ENCODE peak calls at places on chromosomes 11 and 22, in four cellular contexts. T is HepG2, B is H1, O is GM12878. W is an unnamed sample.

GRCh38 chr11:45657496-45658260 is 7.7 kb downstream of the CHST1 start:
- DNase-seq in T (no peak), B (no peak), O (no peak), W (no peak)

GRCh38 chr11:133809525-133810178 is 35.7 kb downstream of the SPATA19 start:
- DNase-seq in T (no peak), B (no peak), O (no peak), W (peak)

GRCh38 chr22:35808377-35808776 is 90.7 kb downstream of the APOL5 start:
- DNase-seq in T (no peak), B (no peak), O (no peak), W (no peak)

GRCh38 chr11:44266056-44266780 is 43.7 kb downstream of the ALX4 start:
- DNase-seq in T (no peak), B (no peak), O (no peak), W (no peak)

GRCh38 chr11:33445761-33446161 is 188.6 kb downstream of the HIPK3 start:
- DNase-seq in T (peak), B (no peak), O (no peak), W (no peak)

GRCh38 chr11:130209944-130210854 is 50.6 kb downstream of the ST14 start:
- DNase-seq in T (no peak), B (no peak), O (no peak), W (no peak)

GRCh38 chr11:57345555-57346151 is 7.5 kb downstream of the P2RX3 start:
- DNase-seq in T (peak), B (no peak), O (no peak), W (peak)

GRCh38 chr22:36081023-36081431 is 52.4 kb upstream of the RBFOX2 start:
- DNase-seq in T (no peak), B (no peak), O (no peak), W (no peak)

GRCh38 chr11:68890490-68891231 is 13.0 kb downstream of the MRPL21 start:
- DNase-seq in T (no peak), B (no peak), O (no peak), W (no peak)

GRCh38 chr11:127074151-127074761 is 73.7 kb upstream of the KIRREL3 start:
- DNase-seq in T (peak), B (peak), O (peak), W (peak)

GRCh38 chr11:9118277-9118676 is 26.9 kb upstream of the SCUBE2 start:
- DNase-seq in T (no peak), B (no peak), O (no peak), W (no peak)

GRCh38 chr11:100681064-100681502 is 6.0 kb upstream of the ARHGAP42 start:
- DNase-seq in T (peak), B (no peak), O (peak), W (no peak)

GRCh38 chr11:2760196-2760871 is 60.5 kb upstream of the KCNQ1OT1 start:
- DNase-seq in T (no peak), B (no peak), O (no peak), W (no peak)

GRCh38 chr22:20526628-20527355 is 19.4 kb downstream of the MED15 start:
- DNase-seq in T (no peak), B (no peak), O (no peak), W (no peak)

GRCh38 chr11:23973244-23973643 is 523.6 kb upstream of the LUZP2 start:
- DNase-seq in T (no peak), B (no peak), O (no peak), W (no peak)

GRCh38 chr22:35422145-35422544 is 22.2 kb downstream of the MCM5 start:
- DNase-seq in T (no peak), B (no peak), O (no peak), W (no peak)

GRCh38 chr22:20146777-20147176 is 4.1 kb downstream of the CCDC188 start:
- DNase-seq in T (no peak), B (no peak), O (no peak), W (no peak)

GRCh38 chr11:47215366-47215925 is 672 bp downstream of the DDB2 start:
- DNase-seq in T (peak), B (no peak), O (peak), W (no peak)

GRCh38 chr11:17519486-17519885 is 24.7 kb downstream of the USH1C start:
- DNase-seq in T (no peak), B (no peak), O (no peak), W (no peak)

GRCh38 chr11:125315088-125315740 is 150.7 kb downstream of the PKNOX2 start:
- DNase-seq in T (no peak), B (no peak), O (no peak), W (no peak)

DNA sequence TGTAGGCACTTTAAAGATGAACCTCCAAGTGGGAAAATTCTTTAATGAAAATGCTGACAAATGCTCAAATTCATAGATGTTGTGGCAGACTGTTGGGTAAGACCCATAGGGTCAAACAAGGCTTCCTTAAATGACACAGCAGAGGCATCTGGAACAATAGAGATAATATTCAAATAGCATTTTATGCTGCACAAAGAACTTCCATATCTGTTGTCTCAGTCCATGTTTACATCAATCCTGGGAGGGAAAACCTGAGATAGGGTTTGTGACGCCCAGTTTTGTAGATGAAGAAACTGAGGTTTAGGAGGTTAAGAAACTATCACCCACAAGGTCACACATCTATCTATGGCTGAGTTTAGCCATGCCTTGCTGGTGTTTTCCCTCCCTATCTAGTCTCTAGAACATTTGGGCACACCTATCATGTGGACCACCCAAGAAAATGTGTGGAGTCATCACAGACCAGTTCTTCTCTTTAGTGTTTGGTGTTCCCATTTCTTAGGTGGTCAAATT is 106.4 kb downstream of the EHF start:
- DNase-seq in T (no peak), B (no peak), O (no peak), W (no peak)
- TF ChIP-seq YY1 in T (no peak), B (no peak), O (no peak), W (no peak)

DNA sequence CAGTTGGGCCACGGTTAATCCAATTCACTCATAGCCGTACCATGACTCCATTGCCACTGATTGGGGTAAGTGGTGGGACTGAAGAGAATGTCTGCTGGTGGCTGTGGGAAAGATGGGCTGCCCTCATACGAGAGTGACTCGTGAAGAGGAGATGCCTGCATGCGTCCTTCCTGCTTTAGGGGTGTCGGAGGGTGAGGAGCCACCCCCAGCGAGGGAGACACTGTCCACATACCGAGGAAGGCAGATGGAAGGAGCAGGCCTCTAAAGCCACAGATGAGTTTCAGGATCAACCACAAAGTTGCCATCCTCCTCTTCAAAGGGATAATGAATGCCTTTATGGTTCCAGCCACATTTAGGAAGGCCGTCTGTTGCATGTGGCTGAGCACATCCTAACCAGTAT is 83.2 kb downstream of the GRIK4 start:
- DNase-seq in T (no peak), B (no peak), O (no peak), W (no peak)
- TF ChIP-seq SUZ12 in T (no peak), B (no peak), O (no peak), W (no peak)

GRCh38 chr11:3836903-3837302 is 3.9 kb downstream of the RHOG start:
- DNase-seq in T (no peak), B (no peak), O (no peak), W (no peak)

GRCh38 chr11:3840870-3841425 is at the start of gene RHOG:
- DNase-seq in T (peak), B (no peak), O (no peak), W (no peak)

GRCh38 chr11:3840289-3840869 is 380 bp downstream of the RHOG start:
- DNase-seq in T (no peak), B (no peak), O (no peak), W (no peak)

GRCh38 chr11:3837793-3838192 is 3.0 kb downstream of the RHOG start:
- DNase-seq in T (no peak), B (no peak), O (no peak), W (no peak)

DNA sequence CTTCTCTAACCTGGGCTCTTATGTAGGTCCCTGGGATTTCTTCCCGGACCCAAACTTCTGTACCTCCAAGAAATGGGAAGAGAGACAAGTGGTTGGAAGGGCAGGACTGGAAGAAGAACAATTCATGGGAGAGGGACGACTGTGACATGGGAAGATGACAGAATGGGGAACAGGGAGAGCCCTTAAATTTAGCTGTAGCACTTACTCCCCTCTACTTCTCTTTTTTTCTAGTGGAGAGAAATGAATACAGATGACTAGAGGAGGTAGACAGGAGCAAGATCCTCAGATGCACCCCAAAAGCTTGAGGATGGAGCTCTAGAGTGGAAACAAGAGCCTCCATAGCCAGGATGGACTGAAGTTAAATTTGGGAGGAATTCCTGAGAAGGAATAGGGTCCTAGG is 2.3 kb downstream of the RHOG start:
- DNase-seq in T (no peak), B (no peak), O (no peak), W (no peak)
- TF ChIP-seq YY1 in T (no peak), B (no peak), O (no peak), W (no peak)

GRCh38 chr11:10503777-10504176 is 37.2 kb downstream of the RNF141 start:
- DNase-seq in T (no peak), B (no peak), O (no peak), W (no peak)
- TF ChIP-seq SUZ12 in T (no peak), B (no peak), O (no peak), W (no peak)

GRCh38 chr11:10693509-10694071 is at the start of gene IRAG1:
- DNase-seq in T (no peak), B (no peak), O (no peak), W (no peak)
- TF ChIP-seq YY1 in T (no peak), B (no peak), O (no peak), W (no peak)

DNA sequence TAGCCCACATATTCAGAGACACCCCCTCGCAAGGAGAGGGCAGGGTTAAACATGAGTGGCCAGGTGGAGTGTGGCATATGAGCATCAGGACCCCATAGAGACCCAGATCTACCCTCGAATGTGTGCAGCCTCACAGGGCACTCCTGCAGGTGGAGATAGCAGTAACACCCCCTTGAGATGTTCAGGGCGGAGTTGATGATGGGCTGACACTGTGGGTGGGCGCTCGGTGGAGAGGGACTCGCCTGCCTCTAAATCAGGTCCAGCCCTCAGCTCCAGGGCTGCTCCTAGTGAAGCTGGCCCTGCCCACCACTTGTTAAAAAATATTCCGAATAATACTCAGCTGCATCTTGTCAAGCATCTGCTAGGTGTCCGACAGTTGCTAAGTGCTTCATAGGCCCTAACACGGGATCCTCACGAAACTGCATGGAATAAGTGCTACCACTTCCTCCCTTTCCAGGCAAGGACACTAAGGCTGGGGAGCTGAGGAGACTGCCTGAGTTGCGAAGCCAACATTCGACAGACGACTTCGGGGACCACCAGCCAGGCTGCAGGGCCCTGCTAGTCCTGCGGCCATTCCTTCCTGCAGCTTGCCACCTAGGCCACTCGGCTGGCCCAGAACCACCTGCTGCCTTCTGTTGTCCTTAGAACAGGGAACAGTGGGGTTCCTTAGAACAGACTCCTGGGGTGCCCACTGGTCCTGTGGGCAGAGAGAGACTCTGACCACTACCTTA is 74.0 kb upstream of the WNT11 start:
- DNase-seq in T (no peak), B (no peak), O (no peak), W (no peak)
- TF ChIP-seq SUZ12 in T (no peak), B (no peak), O (no peak), W (no peak)

DNA sequence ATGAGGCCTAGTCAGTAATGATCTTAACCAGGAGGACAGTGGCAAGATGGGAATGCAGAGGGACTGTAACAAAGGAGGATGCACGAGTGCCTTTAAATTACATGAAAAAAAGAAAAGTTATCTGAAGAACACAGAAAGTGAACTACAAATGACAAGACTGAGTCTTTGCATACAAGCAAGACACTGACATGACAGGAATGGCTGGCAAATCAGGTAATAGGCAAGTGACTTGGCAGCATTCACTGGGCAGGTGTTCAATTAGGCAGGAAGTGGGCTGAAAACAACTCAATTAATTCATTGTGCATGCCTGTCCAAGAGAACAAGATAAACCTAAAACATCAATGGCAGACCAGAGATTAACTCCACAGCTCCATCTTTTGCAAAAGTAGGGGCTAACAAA is 24.0 kb downstream of the SMCO4 start:
- DNase-seq in T (no peak), B (no peak), O (no peak), W (no peak)
- TF ChIP-seq YY1 in T (no peak), B (no peak), O (no peak), W (no peak)

GRCh38 chr11:117668291-117668690 is 128.7 kb downstream of the DSCAML1 start:
- DNase-seq in T (no peak), B (no peak), O (no peak), W (no peak)
- TF ChIP-seq SUZ12 in T (no peak), B (no peak), O (no peak), W (no peak)

W was measured in NT2/D1.